ENCODE peak calls at places on chromosomes 6 and 20, in six cellular contexts. P is GM12878, M is HepG2, J is A549, E is NB4, A is K562. S is an unnamed sample.

GRCh38 chr20:23043376-23043775 is 6.1 kb downstream of the THBD start:
- DNase-seq in E (no peak), P (no peak), A (peak), J (no peak), M (no peak), S (no peak)

GRCh38 chr6:125231574-125232343 is 70.0 kb downstream of the HDDC2 start:
- DNase-seq in J (no peak), A (no peak), P (no peak), E (peak), M (no peak), S (no peak)

GRCh38 chr6:158630944-158631616 is 13.5 kb downstream of the DYNLT1 start:
- DNase-seq in J (no peak), M (no peak), A (no peak), P (no peak), E (no peak), S (peak)

GRCh38 chr6:22149501-22150490 is 147.0 kb downstream of the PRL start:
- DNase-seq in M (no peak), E (no peak), J (no peak), P (no peak), A (no peak), S (no peak)

GRCh38 chr20:4545526-4545925 is 176.2 kb upstream of the PRND start:
- DNase-seq in J (no peak), A (no peak), E (no peak), M (no peak), P (no peak), S (no peak)

GRCh38 chr20:13212750-13213149 is 8.3 kb upstream of the ISM1 start:
- DNase-seq in E (no peak), A (no peak), P (no peak), M (no peak), J (no peak), S (no peak)

GRCh38 chr6:143232849-143233248 is 172.2 kb downstream of the AIG1 start:
- DNase-seq in J (peak), M (peak), A (peak), P (peak), E (peak), S (peak)

GRCh38 chr20:19758888-19759331 is 852 bp downstream of the RIN2 start:
- DNase-seq in J (peak), E (peak), P (no peak), A (no peak), M (peak), S (peak)

GRCh38 chr6:138162104-138162946 is 586 bp downstream of the ARFGEF3 start:
- DNase-seq in E (peak), A (no peak), M (no peak), J (peak), P (no peak), S (peak)

GRCh38 chr20:13819885-13820645 is 35.2 kb downstream of the NDUFAF5 start:
- DNase-seq in P (no peak), E (peak), A (peak), M (peak), J (peak), S (peak)

GRCh38 chr6:137880633-137881521 is 13.8 kb downstream of the TNFAIP3 start:
- DNase-seq in P (no peak), E (no peak), A (no peak), M (no peak), J (no peak), S (no peak)

GRCh38 chr20:62916703-62917476 is 9.4 kb downstream of the DIDO1 start:
- DNase-seq in E (no peak), J (no peak), M (peak), A (no peak), P (no peak), S (no peak)

GRCh38 chr6:37256692-37257319 is 766 bp upstream of the TBC1D22B start:
- DNase-seq in E (peak), A (no peak), P (no peak), J (no peak), M (no peak), S (peak)

GRCh38 chr6:447381-448165 is 56.0 kb downstream of the IRF4 start:
- DNase-seq in E (no peak), J (no peak), A (no peak), P (no peak), M (no peak), S (no peak)

GRCh38 chr6:109050012-109050411 is 44.6 kb downstream of the SESN1 start:
- DNase-seq in P (no peak), A (no peak), J (no peak), M (peak), E (peak), S (no peak)

GRCh38 chr6:10837692-10837996 is 695 bp downstream of the MAK start:
- DNase-seq in J (no peak), M (no peak), P (no peak), E (peak), A (peak), S (no peak)

GRCh38 chr20:18497603-18498002 is 578 bp upstream of the RBBP9 start:
- DNase-seq in M (no peak), A (no peak), P (no peak), J (no peak), E (no peak), S (no peak)

GRCh38 chr6:7216941-7217621 is 95.9 kb downstream of the SSR1 start:
- DNase-seq in J (no peak), M (no peak), E (no peak), P (no peak), A (no peak), S (no peak)

GRCh38 chr6:37741757-37742400 is 44.2 kb upstream of the MDGA1 start:
- DNase-seq in J (peak), P (no peak), A (peak), M (peak), E (peak), S (peak)

GRCh38 chr6:71879016-71879415 is 7.3 kb upstream of the RIMS1 start:
- DNase-seq in E (no peak), P (no peak), A (no peak), M (no peak), J (no peak), S (no peak)

GRCh38 chr6:158970640-158971291 is 29.2 kb downstream of the RSPH3 start:
- DNase-seq in J (no peak), P (no peak), A (no peak), M (no peak), E (no peak), S (no peak)

GRCh38 chr6:99241905-99242534 is 107.5 kb downstream of the FAXC start:
- DNase-seq in E (peak), P (no peak), A (peak), J (no peak), M (peak), S (peak)

GRCh38 chr6:36769676-36770499 is 69.4 kb downstream of the CPNE5 start:
- DNase-seq in E (peak), A (peak), P (no peak), J (no peak), M (no peak), S (peak)

GRCh38 chr6:168270274-168271174 is 49.1 kb downstream of the DACT2 start:
- DNase-seq in J (no peak), E (no peak), P (no peak), M (no peak), A (no peak), S (no peak)

GRCh38 chr6:97293198-97293696 is 10.2 kb upstream of the MMS22L start:
- DNase-seq in P (no peak), A (no peak), M (no peak), E (no peak), J (no peak), S (no peak)

GRCh38 chr6:9250852-9251251 is 815.5 kb upstream of the SLC35B3 start:
- DNase-seq in M (peak), P (no peak), A (peak), E (peak), J (no peak), S (peak)

GRCh38 chr20:46118481-46119020 is 437 bp downstream of the CD40 start:
- DNase-seq in J (no peak), E (no peak), P (no peak), A (no peak), M (no peak), S (peak)

GRCh38 chr6:25012657-25013056 is 76.9 kb upstream of the RIPOR2 start:
- DNase-seq in J (no peak), P (no peak), E (peak), A (no peak), M (no peak), S (peak)

GRCh38 chr6:166008441-166009369 is 158.9 kb downstream of the TBXT start:
- DNase-seq in E (no peak), P (no peak), M (no peak), A (no peak), J (peak), S (no peak)

GRCh38 chr6:20657274-20657800 is 123.1 kb downstream of the CDKAL1 start:
- DNase-seq in M (no peak), J (no peak), P (no peak), A (no peak), E (no peak), S (no peak)

GRCh38 chr20:10622657-10623418 is 51.0 kb downstream of the JAG1 start:
- DNase-seq in M (no peak), E (no peak), P (no peak), A (no peak), J (no peak), S (peak)

GRCh38 chr6:15430181-15430580 is 184.3 kb downstream of the JARID2 start:
- DNase-seq in J (no peak), E (no peak), M (no peak), A (no peak), P (no peak), S (no peak)

GRCh38 chr20:38211200-38212097 is 46.4 kb upstream of the TGM2 start:
- DNase-seq in M (no peak), A (no peak), J (no peak), E (no peak), P (no peak), S (no peak)

GRCh38 chr6:4936681-4937041 is 67.2 kb downstream of the RPP40 start:
- DNase-seq in J (peak), A (peak), M (peak), E (peak), P (no peak), S (peak)

GRCh38 chr6:130837067-130837466 is 9.9 kb downstream of the SMLR1 start:
- DNase-seq in J (no peak), M (no peak), E (no peak), P (no peak), A (no peak), S (no peak)

GRCh38 chr6:130838971-130839370 is 11.8 kb downstream of the SMLR1 start:
- DNase-seq in M (no peak), P (no peak), J (no peak), A (no peak), E (no peak), S (no peak)

GRCh38 chr6:130834482-130835251 is 7.5 kb downstream of the SMLR1 start:
- DNase-seq in P (no peak), M (peak), E (no peak), J (no peak), A (no peak), S (no peak)

GRCh38 chr6:130838250-130838649 is 11.0 kb downstream of the SMLR1 start:
- DNase-seq in A (no peak), P (no peak), E (no peak), M (no peak), J (no peak), S (no peak)

GRCh38 chr6:130836071-130836670 is 9.0 kb downstream of the SMLR1 start:
- DNase-seq in E (no peak), J (no peak), M (no peak), P (no peak), A (no peak), S (no peak)
- TF ChIP-seq MYC in E (no peak), J (no peak), M (no peak), P (no peak), A (no peak), S (no peak)

GRCh38 chr6:30263734-30264133 is 50.5 kb upstream of the TRIM26 start:
- DNase-seq in E (no peak), P (no peak), M (no peak), A (no peak), J (no peak), S (no peak)
- TF ChIP-seq MYC in E (no peak), P (no peak), M (no peak), A (no peak), J (no peak), S (no peak)

GRCh38 chr20:16574656-16575355 is 1.6 kb upstream of the KIF16B start:
- DNase-seq in A (peak), J (peak), P (peak), M (peak), E (peak), S (peak)

GRCh38 chr20:16573011-16573965 is at the start of gene KIF16B:
- DNase-seq in E (peak), M (peak), J (peak), A (peak), P (peak), S (peak)

GRCh38 chr20:16576219-16576618 is 3.0 kb upstream of the KIF16B start:
- DNase-seq in M (no peak), E (no peak), A (peak), J (peak), P (no peak), S (no peak)

GRCh38 chr20:16571333-16571732 is 1.9 kb downstream of the KIF16B start:
- DNase-seq in J (no peak), E (no peak), M (no peak), P (no peak), A (no peak), S (no peak)

GRCh38 chr20:16575390-16576140 is 2.3 kb upstream of the KIF16B start:
- DNase-seq in A (peak), M (no peak), J (peak), P (no peak), E (no peak), S (no peak)
- TF ChIP-seq MYC in A (no peak), M (no peak), J (no peak), P (no peak), E (no peak), S (no peak)

DNA sequence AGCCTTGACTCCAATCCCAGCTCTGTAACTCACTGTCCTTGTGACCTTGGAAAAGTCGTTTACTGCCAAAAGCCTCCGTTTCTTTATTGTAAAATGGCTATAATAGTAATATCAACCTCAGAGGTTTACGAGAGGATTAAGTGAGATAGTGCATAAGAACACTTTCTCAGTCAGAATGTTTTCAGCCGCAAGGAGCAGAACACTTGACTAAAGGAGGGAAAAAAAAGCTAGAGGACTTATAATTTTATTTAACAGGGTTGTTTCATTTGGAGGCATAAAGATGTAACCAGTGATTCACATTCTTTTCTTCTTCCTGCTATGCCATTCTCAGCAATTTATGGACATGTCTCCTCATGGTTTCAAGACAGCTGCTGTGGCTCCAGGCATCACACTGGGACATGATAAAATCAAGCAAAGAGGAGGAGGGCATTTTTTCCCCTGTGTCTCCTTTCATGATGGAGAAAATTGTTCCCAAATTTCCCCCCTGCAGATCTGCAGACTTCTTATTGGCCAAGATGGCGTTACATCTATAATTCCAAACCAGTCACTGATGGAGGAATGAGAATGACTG is 143.0 kb upstream of the PTPN1 start:
- DNase-seq in A (no peak), J (no peak), M (no peak), E (no peak), P (no peak), S (peak)
- TF ChIP-seq MYC in A (no peak), J (no peak), M (no peak), E (no peak), P (no peak), S (no peak)

GRCh38 chr6:43966374-43966658 is 160.9 kb downstream of the MRPL14 start:
- DNase-seq in M (no peak), A (no peak), J (no peak), P (no peak), E (no peak), S (no peak)

GRCh38 chr6:43963877-43964658 is 163.2 kb downstream of the MRPL14 start:
- DNase-seq in M (no peak), J (no peak), E (no peak), P (no peak), A (no peak), S (no peak)

GRCh38 chr6:43966806-43967575 is 160.3 kb downstream of the MRPL14 start:
- DNase-seq in A (no peak), E (no peak), J (no peak), P (no peak), M (no peak), S (no peak)

GRCh38 chr6:43964659-43965570 is 162.3 kb downstream of the MRPL14 start:
- DNase-seq in P (no peak), E (peak), M (no peak), J (no peak), A (peak), S (no peak)

DNA sequence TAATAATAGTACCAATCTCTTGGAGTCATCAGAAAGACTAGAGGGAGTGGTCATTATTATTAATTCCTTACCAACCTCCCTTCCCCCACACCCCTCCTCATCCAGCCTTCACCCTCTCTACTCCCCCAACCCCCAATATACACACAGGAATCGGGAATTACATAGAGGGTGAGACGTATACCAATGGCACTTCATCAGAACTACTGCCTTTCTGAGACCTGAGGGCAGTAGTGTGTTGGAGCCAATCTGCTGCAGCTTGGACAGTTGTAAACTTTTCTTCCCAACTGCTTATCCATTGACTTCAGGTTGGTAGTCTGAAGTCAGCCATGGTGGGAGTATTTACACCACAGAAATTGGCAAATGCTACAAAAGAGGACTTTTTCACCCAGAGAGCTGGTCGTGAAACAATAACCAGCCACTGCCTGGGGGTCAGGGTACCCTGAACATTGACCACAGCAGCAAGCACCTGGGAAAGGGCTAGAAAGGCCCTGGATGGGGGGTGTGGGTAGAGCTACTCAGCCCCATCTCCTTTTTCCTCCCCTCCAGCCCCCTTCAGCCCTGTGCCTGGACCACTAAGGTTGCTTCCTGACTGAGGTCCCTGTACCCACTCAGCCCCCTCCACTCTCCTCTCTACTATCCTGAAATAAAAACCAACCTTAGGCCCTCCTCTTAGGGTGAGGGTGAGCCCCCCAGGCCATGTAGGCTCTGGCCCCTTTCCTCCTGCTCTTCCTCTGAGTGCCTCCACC is 161.5 kb downstream of the MRPL14 start:
- DNase-seq in E (no peak), M (no peak), P (no peak), A (no peak), J (no peak), S (no peak)
- TF ChIP-seq MYC in E (no peak), M (no peak), P (no peak), A (no peak), J (no peak), S (no peak)

DNA sequence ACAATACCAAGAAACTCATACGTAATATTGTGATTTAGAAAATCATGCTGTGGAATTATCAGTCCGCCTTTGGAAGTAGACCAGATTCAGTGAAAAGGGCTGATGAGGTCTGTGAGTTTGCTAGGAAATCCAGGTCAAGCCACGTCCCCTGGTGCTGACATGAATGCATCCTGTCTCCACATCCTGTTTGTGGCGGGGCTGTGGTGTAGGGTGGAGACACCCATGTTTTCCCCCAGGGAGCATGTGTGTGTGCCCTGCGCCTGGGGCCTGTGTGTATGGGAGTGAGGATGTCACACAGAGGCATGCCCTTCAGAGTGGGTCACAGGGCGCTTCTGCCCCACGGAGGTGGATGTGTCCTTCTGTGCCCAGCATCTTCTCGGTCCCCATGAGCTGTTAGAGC is 109.1 kb downstream of the SASH1 start:
- DNase-seq in E (peak), P (no peak), J (no peak), M (no peak), A (no peak), S (no peak)
- TF ChIP-seq MYC in E (no peak), P (no peak), J (no peak), M (no peak), A (no peak), S (peak)

GRCh38 chr6:18212231-18212630 is 52.1 kb downstream of the DEK start:
- DNase-seq in P (no peak), J (no peak), E (no peak), A (no peak), M (no peak), S (no peak)

GRCh38 chr6:18213439-18213838 is 50.9 kb downstream of the DEK start:
- DNase-seq in P (no peak), M (no peak), E (no peak), J (no peak), A (no peak), S (no peak)

GRCh38 chr6:18216411-18216810 is 47.9 kb downstream of the DEK start:
- DNase-seq in J (no peak), E (no peak), M (no peak), P (no peak), A (no peak), S (no peak)

GRCh38 chr6:18215436-18215835 is 48.9 kb downstream of the DEK start:
- DNase-seq in M (no peak), A (no peak), P (no peak), J (no peak), E (peak), S (no peak)

GRCh38 chr6:18214003-18214402 is 50.3 kb downstream of the DEK start:
- DNase-seq in M (no peak), E (peak), J (no peak), A (no peak), P (peak), S (no peak)
- TF ChIP-seq MYC in M (no peak), E (no peak), J (no peak), A (no peak), P (no peak), S (no peak)

GRCh38 chr6:156593127-156593526 is 184.1 kb upstream of the ARID1B start:
- DNase-seq in M (no peak), A (no peak), P (no peak), J (no peak), E (no peak), S (no peak)
- TF ChIP-seq MYC in M (no peak), A (no peak), P (no peak), J (no peak), E (no peak), S (no peak)